ENCODE peak calls at places on chromosomes 12 and 14, in ten cellular contexts. F is body of pancreas, Q is IMR-90, C is fibroblast of mammary gland, S is AG09309, R is lower lobe of right lung, P is prostate gland, M is Calu3, B is mesothelial cell of epicardium, Z is RWPE1. G is an unnamed sample.

GRCh38 chr12:6552140-6552551 is 3.7 kb downstream of the IFFO1 start:
- DNase-seq in F (no peak), Q (no peak), C (no peak), S (no peak), R (no peak), P (no peak), M (no peak), B (no peak), Z (no peak), G (no peak)

GRCh38 chr12:24379493-24379892 is 430.0 kb upstream of the SOX5 start:
- DNase-seq in F (no peak), Q (no peak), C (no peak), S (no peak), R (no peak), P (no peak), M (no peak), B (no peak), Z (no peak), G (no peak)

GRCh38 chr14:93927746-93928145 is 602 bp downstream of the FAM181A start:
- DNase-seq in F (no peak), Q (no peak), C (no peak), S (no peak), R (no peak), P (no peak), M (no peak), B (no peak), Z (no peak), G (no peak)

GRCh38 chr14:94673781-94674231 is 61.6 kb downstream of the SERPINA3 start:
- DNase-seq in F (no peak), Q (peak), C (no peak), S (no peak), R (no peak), P (no peak), M (no peak), B (peak), Z (no peak), G (peak)

GRCh38 chr12:99130808-99131538 is 485.9 kb downstream of the APAF1 start:
- DNase-seq in F (no peak), Q (no peak), C (peak), S (peak), R (no peak), P (no peak), M (no peak), B (no peak), Z (no peak), G (no peak)

GRCh38 chr12:124827588-124828184 is 36.0 kb downstream of the SCARB1 start:
- DNase-seq in F (no peak), Q (no peak), C (no peak), S (no peak), R (no peak), P (no peak), M (no peak), B (no peak), Z (no peak), G (no peak)

GRCh38 chr14:102255401-102256190 is 49.4 kb downstream of the MOK start:
- DNase-seq in F (no peak), Q (peak), C (peak), S (no peak), R (no peak), P (no peak), M (peak), B (no peak), Z (peak), G (no peak)

GRCh38 chr14:70282666-70283065 is 76.8 kb downstream of the COX16 start:
- DNase-seq in F (no peak), Q (no peak), C (no peak), S (no peak), R (no peak), P (no peak), M (no peak), B (no peak), Z (no peak), G (no peak)

GRCh38 chr14:102229071-102229738 is 75.8 kb downstream of the MOK start:
- DNase-seq in F (no peak), Q (no peak), C (no peak), S (no peak), R (no peak), P (no peak), M (no peak), B (no peak), Z (no peak), G (no peak)

GRCh38 chr14:24241829-24242443 is 487 bp downstream of the TINF2 start:
- DNase-seq in F (peak), Q (peak), C (peak), S (peak), R (peak), P (peak), M (peak), B (peak), Z (peak), G (peak)

GRCh38 chr12:102659200-102659911 is 179.0 kb upstream of the IGF1 start:
- DNase-seq in F (no peak), Q (no peak), C (no peak), S (no peak), R (no peak), P (no peak), M (no peak), B (no peak), Z (no peak), G (no peak)

GRCh38 chr12:116916122-116916521 is 5.4 kb downstream of the FBXW8 start:
- DNase-seq in F (no peak), Q (peak), C (peak), S (no peak), R (no peak), P (no peak), M (peak), B (no peak), Z (peak), G (no peak)

GRCh38 chr14:101233391-101233790 is 327.9 kb upstream of the DIO3 start:
- DNase-seq in F (no peak), Q (no peak), C (no peak), S (no peak), R (no peak), P (no peak), M (no peak), B (peak), Z (no peak), G (no peak)

GRCh38 chr12:53063708-53064612 is 14.1 kb downstream of the TNS2 start:
- DNase-seq in F (no peak), Q (peak), C (peak), S (peak), R (no peak), P (no peak), M (no peak), B (no peak), Z (no peak), G (no peak)

GRCh38 chr12:14373202-14373601 is 7.7 kb downstream of the ATF7IP start:
- DNase-seq in F (no peak), Q (peak), C (peak), S (peak), R (no peak), P (no peak), M (no peak), B (no peak), Z (peak), G (no peak)

GRCh38 chr12:114440450-114441383 is 34.8 kb upstream of the TBX5 start:
- DNase-seq in F (no peak), Q (no peak), C (no peak), S (no peak), R (no peak), P (no peak), M (no peak), B (no peak), Z (no peak), G (no peak)

GRCh38 chr12:45732250-45732649 is 2.7 kb downstream of the ARID2 start:
- DNase-seq in F (no peak), Q (peak), C (peak), S (no peak), R (no peak), P (no peak), M (no peak), B (no peak), Z (no peak), G (no peak)

GRCh38 chr14:98926151-98926550 is 345.8 kb downstream of the BCL11B start:
- DNase-seq in F (no peak), Q (no peak), C (no peak), S (no peak), R (no peak), P (no peak), M (no peak), B (no peak), Z (no peak), G (no peak)

GRCh38 chr12:101969-102878 is 35.7 kb downstream of the IQSEC3 start:
- DNase-seq in F (no peak), Q (no peak), C (no peak), S (no peak), R (no peak), P (no peak), M (no peak), B (no peak), Z (no peak), G (no peak)

GRCh38 chr12:92034858-92035401 is 110.7 kb downstream of the BTG1 start:
- DNase-seq in F (peak), Q (peak), C (peak), S (peak), R (peak), P (peak), M (peak), B (peak), Z (peak), G (no peak)

GRCh38 chr14:74457511-74457910 is 31.5 kb upstream of the SYNDIG1L start:
- DNase-seq in F (no peak), Q (no peak), C (no peak), S (no peak), R (no peak), P (no peak), M (no peak), B (no peak), Z (no peak), G (no peak)

GRCh38 chr14:74462993-74463392 is 30.1 kb downstream of the NPC2 start:
- DNase-seq in F (no peak), Q (no peak), C (no peak), S (no peak), R (no peak), P (no peak), M (no peak), B (no peak), Z (no peak), G (no peak)

GRCh38 chr14:74459289-74459946 is 33.4 kb upstream of the SYNDIG1L start:
- DNase-seq in F (peak), Q (peak), C (peak), S (peak), R (no peak), P (no peak), M (peak), B (peak), Z (peak), G (no peak)

GRCh38 chr14:74456684-74457083 is 30.7 kb upstream of the SYNDIG1L start:
- DNase-seq in F (no peak), Q (no peak), C (no peak), S (no peak), R (no peak), P (no peak), M (no peak), B (no peak), Z (no peak), G (peak)

DNA sequence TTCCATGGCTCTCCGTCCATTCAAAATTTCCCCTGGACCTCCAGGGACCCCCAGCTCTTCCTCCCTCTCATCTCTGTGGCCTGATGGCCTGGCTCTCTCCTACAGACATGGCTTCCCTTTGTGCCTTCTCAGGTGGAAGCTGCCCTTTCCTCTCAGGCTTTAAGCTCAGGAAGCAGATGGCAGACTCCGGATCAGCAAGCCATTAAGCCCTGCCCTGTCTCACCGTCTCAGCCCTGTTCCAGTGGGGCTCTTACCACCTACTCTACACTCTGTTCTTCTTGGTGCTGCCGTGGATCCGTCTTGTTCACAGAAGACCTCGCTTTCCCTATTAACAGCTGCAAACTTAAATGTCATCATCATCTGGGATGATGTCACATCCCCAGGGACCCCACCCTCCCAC is 33.1 kb downstream of the NPC2 start:
- DNase-seq in F (no peak), Q (no peak), C (no peak), S (no peak), R (no peak), P (no peak), M (no peak), B (no peak), Z (no peak), G (no peak)
- TF ChIP-seq CTCF in F (no peak), Q (no peak), C (no peak), S (no peak), R (no peak), P (no peak), M (no peak), B (no peak), Z (no peak), G (no peak)

DNA sequence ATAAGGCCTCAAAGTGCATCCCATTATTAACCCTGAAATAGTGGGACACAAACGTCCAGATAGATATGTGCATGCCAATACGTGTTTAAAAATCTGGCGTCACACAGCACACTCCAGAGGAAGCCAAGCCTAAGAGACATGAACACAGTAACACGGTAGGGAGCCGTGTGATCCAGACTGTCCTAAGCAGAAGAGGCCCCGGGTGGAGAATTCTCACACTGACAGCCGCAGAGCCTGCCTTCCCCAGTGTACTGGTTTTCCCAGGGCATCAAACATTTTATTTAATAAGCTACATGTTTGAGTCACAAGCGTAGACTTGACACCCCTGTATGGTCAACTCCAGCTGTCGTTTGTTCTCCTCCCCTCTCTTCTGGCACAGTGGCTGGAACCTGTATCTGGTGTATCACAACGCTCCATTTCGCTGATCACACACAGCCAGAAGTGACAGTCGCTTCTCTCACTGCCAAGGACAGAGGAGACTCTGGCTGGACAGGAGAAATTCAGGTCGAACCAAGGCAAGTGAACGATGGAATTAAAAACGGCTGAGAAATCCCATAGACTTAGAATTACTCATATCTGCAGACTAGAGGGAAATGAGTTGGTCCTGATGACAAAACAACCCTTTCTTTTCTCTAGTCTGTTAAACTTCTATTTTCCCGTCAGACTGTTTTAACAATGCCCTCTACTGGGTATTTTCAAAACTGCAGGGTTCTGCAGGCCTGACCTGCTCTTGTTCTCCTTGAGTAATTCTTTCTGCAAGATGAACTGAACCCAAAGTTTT is 359.9 kb downstream of the RGS6 start:
- DNase-seq in F (peak), Q (peak), C (peak), S (peak), R (no peak), P (no peak), M (peak), B (no peak), Z (peak), G (no peak)
- TF ChIP-seq CTCF in F (peak), Q (peak), C (peak), S (peak), R (peak), P (peak), M (peak), B (peak), Z (peak), G (peak)

GRCh38 chr14:103537175-103537990 is 8.4 kb downstream of the TRMT61A start:
- DNase-seq in F (no peak), Q (peak), C (peak), S (no peak), R (no peak), P (no peak), M (no peak), B (no peak), Z (no peak), G (no peak)

GRCh38 chr14:103540816-103541493 is 12.0 kb downstream of the TRMT61A start:
- DNase-seq in F (no peak), Q (no peak), C (no peak), S (no peak), R (peak), P (no peak), M (no peak), B (no peak), Z (peak), G (no peak)

GRCh38 chr14:103538291-103539055 is 9.5 kb downstream of the TRMT61A start:
- DNase-seq in F (peak), Q (no peak), C (no peak), S (no peak), R (peak), P (no peak), M (no peak), B (no peak), Z (no peak), G (no peak)

GRCh38 chr14:103541494-103541943 is 12.5 kb downstream of the TRMT61A start:
- DNase-seq in F (no peak), Q (no peak), C (no peak), S (no peak), R (peak), P (no peak), M (no peak), B (no peak), Z (no peak), G (no peak)

GRCh38 chr14:103539056-103539825 is 10.2 kb downstream of the TRMT61A start:
- DNase-seq in F (no peak), Q (no peak), C (no peak), S (no peak), R (peak), P (no peak), M (no peak), B (no peak), Z (no peak), G (no peak)
- TF ChIP-seq CTCF in F (no peak), Q (no peak), C (no peak), S (no peak), R (no peak), P (no peak), M (no peak), B (no peak), Z (no peak), G (no peak)

GRCh38 chr12:112928978-112929377 is 9.3 kb upstream of the OAS3 start:
- DNase-seq in F (no peak), Q (no peak), C (no peak), S (no peak), R (no peak), P (no peak), M (no peak), B (no peak), Z (no peak), G (peak)
- TF ChIP-seq CTCF in F (no peak), Q (no peak), C (no peak), S (no peak), R (no peak), P (no peak), M (no peak), B (no peak), Z (no peak), G (no peak)

G was measured in osteocyte.